ENCODE peak calls at places on chromosome 15, in eight cellular contexts. E, S, Q, H, U, J, R and G are unnamed samples.
A peak's percentile ranks its signal among the peaks of the same experiment; 100 is the strongest.

GRCh38 chr15:66565141-66565595 is 630 bp downstream of the LCTL start:
- DNase-seq in J (peak; percentile 78), Q (no peak), U (no peak), H (no peak), S (no peak), R (no peak), E (no peak), G (no peak)

GRCh38 chr15:70323111-70323851 is 225.6 kb upstream of the TLE3 start:
- DNase-seq in U (peak; percentile 84), S (no peak), R (peak; percentile 44), E (peak; percentile 32), H (no peak), Q (no peak), J (peak; percentile 92), G (peak; percentile 34)

GRCh38 chr15:49238342-49238741 is 68.3 kb downstream of the GALK2 start:
- DNase-seq in S (no peak), U (no peak), H (no peak), J (no peak), Q (no peak), E (peak; percentile 26), R (peak; percentile 16), G (peak; percentile 36)

GRCh38 chr15:70863450-70864218 is 9.7 kb upstream of the LARP6 start:
- DNase-seq in S (no peak), E (peak; percentile 80), Q (peak; percentile 49), J (no peak), R (no peak), H (no peak), U (no peak), G (peak; percentile 84)

GRCh38 chr15:52021892-52022540 is 3.0 kb downstream of the MAPK6 start:
- DNase-seq in U (no peak), E (no peak), J (no peak), Q (no peak), S (no peak), R (no peak), H (no peak), G (no peak)

GRCh38 chr15:46681901-46682300 is 1035.4 kb upstream of the SEMA6D start:
- DNase-seq in Q (no peak), E (no peak), H (no peak), S (no peak), R (no peak), U (no peak), J (no peak), G (no peak)

GRCh38 chr15:56765252-56765651 is 31.9 kb upstream of the ZNF280D start:
- DNase-seq in E (peak; percentile 30), J (no peak), R (peak; percentile 8), Q (no peak), U (no peak), H (no peak), S (no peak), G (peak; percentile 39)

GRCh38 chr15:78621810-78622402 is 1.1 kb upstream of the CHRNA3 start:
- DNase-seq in S (no peak), Q (no peak), R (no peak), U (peak; percentile 29), H (no peak), E (no peak), J (peak; percentile 65), G (no peak)

GRCh38 chr15:99435138-99435695 is 130.6 kb upstream of the MEF2A start:
- DNase-seq in U (peak; percentile 60), H (no peak), Q (no peak), R (peak; percentile 10), J (peak; percentile 75), E (no peak), S (no peak), G (no peak)

GRCh38 chr15:47473857-47474256 is 243.4 kb upstream of the SEMA6D start:
- DNase-seq in U (peak; percentile 83), J (peak; percentile 86), R (peak; percentile 80), Q (no peak), S (no peak), H (no peak), E (no peak), G (peak; percentile 12)

GRCh38 chr15:65914981-65915925 is 46.0 kb downstream of the RAB11A start:
- DNase-seq in U (no peak), H (no peak), S (no peak), E (no peak), R (no peak), Q (no peak), J (no peak), G (no peak)

GRCh38 chr15:31439328-31439727 is 112.7 kb downstream of the KLF13 start:
- DNase-seq in R (no peak), Q (no peak), J (peak; percentile 70), H (no peak), U (no peak), E (no peak), S (no peak), G (no peak)

GRCh38 chr15:60544581-60545115 is 65.7 kb upstream of the ICE2 start:
- DNase-seq in J (no peak), S (no peak), E (no peak), Q (no peak), H (no peak), R (no peak), U (no peak), G (no peak)

GRCh38 chr15:34808016-34808415 is 12.7 kb upstream of the ACTC1 start:
- DNase-seq in U (no peak), J (no peak), E (no peak), Q (no peak), R (no peak), S (no peak), H (no peak), G (no peak)

GRCh38 chr15:51218249-51218648 is 120.1 kb downstream of the CYP19A1 start:
- DNase-seq in Q (no peak), E (no peak), S (no peak), U (no peak), R (no peak), H (no peak), J (no peak), G (no peak)

GRCh38 chr15:77889009-77889806 is 188.3 kb downstream of the TBC1D2B start:
- DNase-seq in S (no peak), E (no peak), R (no peak), H (no peak), J (peak; percentile 67), U (peak; percentile 82), Q (no peak), G (no peak)

GRCh38 chr15:31042731-31043130 is 51.3 kb upstream of the MTMR10 start:
- DNase-seq in R (no peak), S (no peak), Q (no peak), U (no peak), J (no peak), E (no peak), H (no peak), G (no peak)

GRCh38 chr15:57526076-57526475 is 65.6 kb upstream of the MYZAP start:
- DNase-seq in J (no peak), H (no peak), S (no peak), U (no peak), E (no peak), R (no peak), Q (no peak), G (peak; percentile 36)

GRCh38 chr15:68425428-68426060 is 6.4 kb downstream of the ITGA11 start:
- DNase-seq in H (no peak), S (no peak), J (peak; percentile 62), R (no peak), U (peak; percentile 45), E (no peak), Q (no peak), G (peak; percentile 74)

GRCh38 chr15:69857686-69858391 is 239.9 kb downstream of the TLE3 start:
- DNase-seq in Q (no peak), H (no peak), J (no peak), U (no peak), R (no peak), E (no peak), S (no peak), G (no peak)

GRCh38 chr15:38490231-38490630 is 36.3 kb downstream of the FAM98B start:
- DNase-seq in H (no peak), Q (no peak), R (no peak), E (peak; percentile 25), S (no peak), U (no peak), J (no peak), G (peak; percentile 35)

GRCh38 chr15:29687204-29687768 is 135.0 kb downstream of the TJP1 start:
- DNase-seq in J (no peak), E (no peak), S (no peak), H (no peak), R (no peak), U (peak; percentile 51), Q (no peak), G (no peak)

GRCh38 chr15:27235161-27235560 is 264.2 kb downstream of the GABRG3 start:
- DNase-seq in U (no peak), R (no peak), E (no peak), J (no peak), H (no peak), S (no peak), Q (no peak), G (no peak)

GRCh38 chr15:34644061-34644460 is 60.6 kb upstream of the GOLGA8B start:
- DNase-seq in Q (no peak), E (peak; percentile 35), S (no peak), R (no peak), J (no peak), U (no peak), H (no peak), G (peak; percentile 38)

GRCh38 chr15:99149366-99149765 is 44.5 kb downstream of the SYNM start:
- DNase-seq in Q (no peak), H (no peak), U (no peak), J (peak; percentile 70), S (no peak), R (no peak), E (no peak), G (no peak)

GRCh38 chr15:25181290-25182097 is 226.7 kb downstream of the SNRPN start:
- DNase-seq in Q (no peak), R (no peak), J (peak; percentile 76), H (no peak), E (no peak), S (no peak), U (peak; percentile 35), G (no peak)

GRCh38 chr15:28178290-28178689 is 79.2 kb upstream of the OCA2 start:
- DNase-seq in J (no peak), S (no peak), R (no peak), H (no peak), Q (no peak), U (no peak), E (no peak), G (no peak)

GRCh38 chr15:24772709-24773373 is 97.3 kb downstream of the NPAP1 start:
- DNase-seq in R (peak; percentile 69), U (peak; percentile 81), Q (no peak), J (peak; percentile 92), S (peak; percentile 50), E (peak; percentile 72), H (peak; percentile 42), G (peak; percentile 93)

GRCh38 chr15:63395730-63396545 is 14.3 kb upstream of the CA12 start:
- DNase-seq in Q (no peak), J (no peak), E (no peak), S (no peak), U (no peak), R (no peak), H (no peak), G (no peak)

GRCh38 chr15:22930782-22931484 is 49.2 kb downstream of the CYFIP1 start:
- DNase-seq in Q (no peak), E (peak; percentile 70), R (peak; percentile 50), J (no peak), H (no peak), S (no peak), U (peak; percentile 82), G (peak; percentile 57)

GRCh38 chr15:38169982-38170381 is 82.7 kb upstream of the SPRED1 start:
- DNase-seq in E (peak; percentile 8), Q (no peak), R (no peak), S (no peak), H (no peak), U (no peak), J (no peak), G (peak; percentile 46)

GRCh38 chr15:36275656-36276055 is 303.8 kb upstream of the CDIN1 start:
- DNase-seq in R (no peak), H (no peak), U (no peak), E (no peak), S (no peak), J (no peak), Q (no peak), G (no peak)

GRCh38 chr15:68054658-68055223 is 626 bp downstream of the PIAS1 start:
- DNase-seq in J (peak; percentile 91), R (peak; percentile 51), E (peak; percentile 52), Q (no peak), H (peak; percentile 27), U (peak; percentile 78), S (no peak), G (peak; percentile 58)

GRCh38 chr15:38899300-38899699 is 334.7 kb upstream of the RASGRP1 start:
- DNase-seq in H (no peak), U (no peak), S (no peak), R (no peak), Q (no peak), J (no peak), E (no peak), G (no peak)